ENCODE peak calls at places on chromosome 17, in nine cellular contexts. One of them, this sample, is unnamed.

GRCh38 chr17:50863221-50863843 is 2.8 kb downstream of the TOB1 start:
- DNase-seq in NCI-H345: peak
- DNase-seq in neuronal stem cell: no peak
- DNase-seq in fibroblast of lung: no peak
- DNase-seq in CD8-positive, alpha-beta T cell: no peak
- DNase-seq in HAP-1: no peak
- DNase-seq in glutamatergic neuron: peak
- DNase-seq in kidney glomerular epithelial cell: peak
- DNase-seq in activated CD4-positive, alpha-beta T cell treated with anti-CD3 and anti-CD28 coated beads, Interleukin-2, amount 50 U/mL, for 48 hours: peak
- DNase-seq in this sample: peak

GRCh38 chr17:32992360-32993033 is 850 bp downstream of the SPACA3 start:
- DNase-seq in NCI-H345: no peak
- DNase-seq in neuronal stem cell: no peak
- DNase-seq in fibroblast of lung: no peak
- DNase-seq in CD8-positive, alpha-beta T cell: no peak
- DNase-seq in HAP-1: no peak
- DNase-seq in glutamatergic neuron: no peak
- DNase-seq in kidney glomerular epithelial cell: no peak
- DNase-seq in activated CD4-positive, alpha-beta T cell treated with anti-CD3 and anti-CD28 coated beads, Interleukin-2, amount 50 U/mL, for 48 hours: no peak
- DNase-seq in this sample: no peak

GRCh38 chr17:28392491-28392890 is 13.5 kb downstream of the SLC46A1 start:
- DNase-seq in NCI-H345: no peak
- DNase-seq in neuronal stem cell: no peak
- DNase-seq in fibroblast of lung: no peak
- DNase-seq in CD8-positive, alpha-beta T cell: no peak
- DNase-seq in HAP-1: no peak
- DNase-seq in glutamatergic neuron: no peak
- DNase-seq in kidney glomerular epithelial cell: no peak
- DNase-seq in activated CD4-positive, alpha-beta T cell treated with anti-CD3 and anti-CD28 coated beads, Interleukin-2, amount 50 U/mL, for 48 hours: no peak
- DNase-seq in this sample: no peak

GRCh38 chr17:28940142-28940541 is 11.2 kb downstream of the PHF12 start:
- DNase-seq in NCI-H345: no peak
- DNase-seq in neuronal stem cell: no peak
- DNase-seq in fibroblast of lung: no peak
- DNase-seq in CD8-positive, alpha-beta T cell: no peak
- DNase-seq in HAP-1: no peak
- DNase-seq in glutamatergic neuron: no peak
- DNase-seq in kidney glomerular epithelial cell: no peak
- DNase-seq in activated CD4-positive, alpha-beta T cell treated with anti-CD3 and anti-CD28 coated beads, Interleukin-2, amount 50 U/mL, for 48 hours: no peak
- DNase-seq in this sample: no peak

GRCh38 chr17:14744716-14745115 is 443.8 kb downstream of the HS3ST3B1 start:
- DNase-seq in NCI-H345: no peak
- DNase-seq in neuronal stem cell: no peak
- DNase-seq in fibroblast of lung: no peak
- DNase-seq in CD8-positive, alpha-beta T cell: no peak
- DNase-seq in HAP-1: no peak
- DNase-seq in glutamatergic neuron: no peak
- DNase-seq in kidney glomerular epithelial cell: no peak
- DNase-seq in activated CD4-positive, alpha-beta T cell treated with anti-CD3 and anti-CD28 coated beads, Interleukin-2, amount 50 U/mL, for 48 hours: no peak
- DNase-seq in this sample: no peak

GRCh38 chr17:68981288-68981687 is 26.1 kb upstream of the ABCA8 start:
- DNase-seq in NCI-H345: no peak
- DNase-seq in neuronal stem cell: no peak
- DNase-seq in fibroblast of lung: peak
- DNase-seq in CD8-positive, alpha-beta T cell: no peak
- DNase-seq in HAP-1: no peak
- DNase-seq in glutamatergic neuron: no peak
- DNase-seq in kidney glomerular epithelial cell: peak
- DNase-seq in activated CD4-positive, alpha-beta T cell treated with anti-CD3 and anti-CD28 coated beads, Interleukin-2, amount 50 U/mL, for 48 hours: no peak
- DNase-seq in this sample: no peak

GRCh38 chr17:80789356-80789902 is 202.2 kb upstream of the CHMP6 start:
- DNase-seq in NCI-H345: no peak
- DNase-seq in neuronal stem cell: no peak
- DNase-seq in fibroblast of lung: peak
- DNase-seq in CD8-positive, alpha-beta T cell: no peak
- DNase-seq in HAP-1: no peak
- DNase-seq in glutamatergic neuron: no peak
- DNase-seq in kidney glomerular epithelial cell: peak
- DNase-seq in activated CD4-positive, alpha-beta T cell treated with anti-CD3 and anti-CD28 coated beads, Interleukin-2, amount 50 U/mL, for 48 hours: no peak
- DNase-seq in this sample: peak

GRCh38 chr17:58312021-58312630 is 16.5 kb downstream of the TSPOAP1 start:
- DNase-seq in NCI-H345: no peak
- DNase-seq in neuronal stem cell: no peak
- DNase-seq in fibroblast of lung: no peak
- DNase-seq in CD8-positive, alpha-beta T cell: no peak
- DNase-seq in HAP-1: no peak
- DNase-seq in glutamatergic neuron: peak
- DNase-seq in kidney glomerular epithelial cell: no peak
- DNase-seq in activated CD4-positive, alpha-beta T cell treated with anti-CD3 and anti-CD28 coated beads, Interleukin-2, amount 50 U/mL, for 48 hours: no peak
- DNase-seq in this sample: no peak

This sample was measured in activated naive CD4-positive, alpha-beta T cell treated with Interleukin-2 at 50 U/mL for 16 hours.